ENCODE peak calls at places on chromosome 17, in four cellular contexts. J, Z, H and W are unnamed samples.

GRCh38 chr17:64384253-64385186 is 6.1 kb downstream of the PECAM1 start:
- DNase-seq in J (peak), Z (no peak), H (peak), W (no peak)

GRCh38 chr17:78241277-78242023 is 10.0 kb downstream of the TMEM235 start:
- DNase-seq in J (peak), Z (peak), H (peak), W (peak)

GRCh38 chr17:68697850-68698313 is 96.7 kb upstream of the FAM20A start:
- DNase-seq in J (peak), Z (peak), H (peak), W (no peak)

GRCh38 chr17:50201226-50201854 is at the start of gene COL1A1:
- DNase-seq in J (no peak), Z (peak), H (no peak), W (no peak)

GRCh38 chr17:58520843-58521430 is 6.5 kb upstream of the MTMR4 start:
- DNase-seq in J (peak), Z (peak), H (peak), W (no peak)

GRCh38 chr17:66398059-66398458 is 95.6 kb downstream of the PRKCA start:
- DNase-seq in J (no peak), Z (no peak), H (no peak), W (no peak)

GRCh38 chr17:35089846-35090193 is 26.3 kb upstream of the RFFL start:
- DNase-seq in J (peak), Z (peak), H (peak), W (peak)

GRCh38 chr17:72467841-72468653 is 347.2 kb downstream of the SOX9 start:
- DNase-seq in J (no peak), Z (no peak), H (no peak), W (peak)

GRCh38 chr17:4487820-4488716 is 10.6 kb upstream of the SPNS2 start:
- DNase-seq in J (no peak), Z (no peak), H (no peak), W (no peak)